ENCODE peak calls at places on chromosomes 2 and 18, in six cellular contexts. H is gastrocnemius medialis, Q is right lobe of liver, X is spleen, O is ovary, V is A549. E is an unnamed sample. For H3K4me1, the result is how much of the 10 kb centered on the place peaks cover.

GRCh38 chr2:241818943-241819270 is 9.9 kb downstream of the NEU4 start:
- DNase-seq in Q (peak), H (peak), O (no peak), X (peak), V (no peak), E (peak)

GRCh38 chr18:47746615-47747014 is 183.8 kb downstream of the SMAD2 start:
- DNase-seq in V (no peak), O (no peak), H (no peak), Q (no peak), X (no peak), E (no peak)

GRCh38 chr18:63465059-63465458 is 11.7 kb upstream of the SERPINB5 start:
- DNase-seq in O (no peak), V (no peak), Q (no peak), H (no peak), X (no peak), E (no peak)

GRCh38 chr2:119753041-119753929 is 6.4 kb upstream of the PTPN4 start:
- DNase-seq in H (no peak), Q (no peak), V (peak), O (no peak), X (no peak), E (no peak)

GRCh38 chr2:113116100-113116958 is 11.1 kb upstream of the IL1RN start:
- DNase-seq in X (no peak), Q (no peak), O (no peak), V (no peak), H (no peak), E (no peak)

GRCh38 chr2:142596334-142597088 is 281.0 kb upstream of the KYNU start:
- DNase-seq in H (no peak), Q (no peak), V (no peak), O (no peak), X (no peak), E (no peak)

GRCh38 chr2:228417526-228417925 is 236.0 kb upstream of the SPHKAP start:
- DNase-seq in V (no peak), X (no peak), Q (no peak), H (no peak), O (no peak), E (no peak)

GRCh38 chr18:21389903-21390302 is 147.9 kb downstream of the GREB1L start:
- DNase-seq in X (no peak), V (no peak), Q (no peak), H (no peak), O (no peak), E (no peak)

GRCh38 chr18:78678318-78678695 is 301.3 kb upstream of the SALL3 start:
- DNase-seq in X (peak), Q (no peak), O (no peak), V (no peak), H (no peak), E (no peak)

GRCh38 chr18:46169464-46169941 is 65.3 kb downstream of the HAUS1 start:
- DNase-seq in O (no peak), V (no peak), H (no peak), Q (no peak), X (no peak), E (no peak)

GRCh38 chr2:60641866-60642788 is 88.7 kb upstream of the BCL11A start:
- DNase-seq in O (no peak), H (no peak), Q (no peak), V (peak), X (no peak), E (no peak)

GRCh38 chr2:1865716-1866234 is 121.5 kb upstream of the PXDN start:
- DNase-seq in O (no peak), V (no peak), X (no peak), Q (no peak), H (no peak), E (no peak)

GRCh38 chr2:121605820-121606733 is 43.2 kb downstream of the CLASP1 start:
- DNase-seq in V (no peak), Q (no peak), X (no peak), O (no peak), H (no peak), E (no peak)

GRCh38 chr2:157349949-157350510 is 24.4 kb upstream of the ERMN start:
- DNase-seq in X (no peak), O (no peak), Q (no peak), V (no peak), H (no peak), E (no peak)

GRCh38 chr2:222311321-222311977 is 12.7 kb upstream of the PAX3 start:
- DNase-seq in H (no peak), O (no peak), X (peak), Q (no peak), V (no peak), E (no peak)

GRCh38 chr2:69625078-69625788 is 18.3 kb downstream of the AAK1 start:
- DNase-seq in V (no peak), Q (no peak), H (no peak), X (no peak), O (no peak), E (no peak)

GRCh38 chr2:69621440-69621839 is 22.1 kb downstream of the AAK1 start:
- DNase-seq in V (no peak), Q (no peak), X (no peak), O (no peak), H (no peak), E (no peak)

GRCh38 chr2:69624611-69625010 is 18.9 kb downstream of the AAK1 start:
- DNase-seq in H (no peak), X (no peak), Q (no peak), V (no peak), O (no peak), E (no peak)

GRCh38 chr2:69623236-69623635 is 20.3 kb downstream of the AAK1 start:
- DNase-seq in V (no peak), O (no peak), H (no peak), X (no peak), Q (no peak), E (no peak)

GRCh38 chr2:69624153-69624552 is 19.4 kb downstream of the AAK1 start:
- DNase-seq in H (no peak), V (no peak), O (no peak), X (no peak), Q (no peak), E (no peak)
- H3K4me1 ChIP-seq in H (half or more), V (under half), O (under half), X (half or more), Q (under half), E (under half)

GRCh38 chr18:31685097-31686082 is 1.0 kb upstream of the B4GALT6 start:
- DNase-seq in O (peak), Q (peak), H (peak), V (peak), X (peak), E (peak)
- TF ChIP-seq POLR2A in O (no peak), Q (peak), H (peak), V (peak), X (no peak), E (no peak)

DNA sequence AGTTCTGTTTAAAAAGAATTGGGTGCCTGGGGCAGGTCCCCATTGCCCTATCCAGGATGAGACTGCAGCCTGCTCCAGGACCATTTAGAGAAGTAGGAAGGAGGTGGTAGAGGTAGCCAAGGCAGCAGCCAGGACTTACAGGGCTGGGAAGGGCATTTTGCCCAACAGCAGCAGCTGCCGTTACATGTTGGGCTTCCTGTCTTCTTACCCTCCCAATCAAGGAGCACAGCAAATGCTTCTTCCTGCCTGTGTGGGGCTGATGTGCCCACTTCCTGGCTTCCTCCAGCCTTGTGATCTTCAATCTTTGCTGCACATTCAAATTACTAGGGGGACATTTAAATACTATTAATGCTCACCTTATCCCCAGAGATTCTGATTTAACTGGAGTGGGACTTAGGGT is 112.0 kb downstream of the QPCT start:
- DNase-seq in O (no peak), H (no peak), X (peak), V (no peak), Q (no peak), E (no peak)
- H3K4me1 ChIP-seq in O (under half), H (under half), X (under half), V (under half), Q (under half), E (under half)

GRCh38 chr18:5630057-5630765 is 86.4 kb upstream of the EPB41L3 start:
- DNase-seq in O (peak), V (peak), H (peak), X (peak), Q (peak), E (peak)
- TF ChIP-seq POLR2A in O (peak), V (no peak), H (peak), X (no peak), Q (no peak), E (no peak)